ENCODE peak calls at places on chromosome 5, in six cellular contexts. Y is MM.1S, T is SK-N-SH, S is mucosa of descending colon, B is WTC11, H is GM12865. L is an unnamed sample.

GRCh38 chr5:359301-359897 is 37.9 kb downstream of the AHRR start:
- DNase-seq in Y (no peak), T (peak; percentile 16), S (no peak), B (no peak), H (no peak), L (no peak)

GRCh38 chr5:113387844-113388243 is 46.9 kb downstream of the TSSK1B start:
- DNase-seq in Y (no peak), T (no peak), S (no peak), B (no peak), H (no peak), L (no peak)

GRCh38 chr5:82594097-82594496 is 315.9 kb upstream of the RPS23 start:
- DNase-seq in Y (no peak), T (no peak), S (no peak), B (no peak), H (no peak), L (no peak)

GRCh38 chr5:111556504-111556903 is 44.2 kb upstream of the STARD4 start:
- DNase-seq in Y (no peak), T (no peak), S (no peak), B (no peak), H (no peak), L (no peak)

GRCh38 chr5:54457094-54457531 is 1.6 kb downstream of the HSPB3 start:
- DNase-seq in Y (no peak), T (no peak), S (peak; percentile 24), B (no peak), H (no peak), L (no peak)

GRCh38 chr5:168433982-168434381 is 52.3 kb upstream of the RARS1 start:
- DNase-seq in Y (no peak), T (peak; percentile 66), S (no peak), B (no peak), H (no peak), L (no peak)

GRCh38 chr5:153402550-153402949 is 87.9 kb upstream of the GRIA1 start:
- DNase-seq in Y (no peak), T (no peak), S (no peak), B (no peak), H (no peak), L (no peak)

GRCh38 chr5:174146556-174146955 is 101.0 kb downstream of the NSG2 start:
- DNase-seq in Y (no peak), T (no peak), S (no peak), B (no peak), H (no peak), L (no peak)

GRCh38 chr5:74374656-74375055 is 265.9 kb downstream of the ENC1 start:
- DNase-seq in Y (peak; percentile 49), T (no peak), S (no peak), B (no peak), H (peak; percentile 53), L (no peak)

GRCh38 chr5:1788828-1789227 is 10.8 kb downstream of the MRPL36 start:
- DNase-seq in Y (no peak), T (no peak), S (no peak), B (no peak), H (no peak), L (no peak)

GRCh38 chr5:154478224-154478565 is at the start of gene HAND1:
- DNase-seq in Y (no peak), T (peak; percentile 99), S (peak; percentile 77), B (peak; percentile 92), H (no peak), L (no peak)

GRCh38 chr5:180641566-180641900 is 7.9 kb downstream of the FLT4 start:
- DNase-seq in Y (no peak), T (peak; percentile 21), S (no peak), B (no peak), H (no peak), L (no peak)

GRCh38 chr5:4684946-4685345 is 455.2 kb upstream of the ADAMTS16 start:
- DNase-seq in Y (no peak), T (no peak), S (no peak), B (no peak), H (no peak), L (no peak)

GRCh38 chr5:26948921-26949320 is 89.5 kb downstream of the CDH9 start:
- DNase-seq in Y (no peak), T (no peak), S (no peak), B (no peak), H (no peak), L (no peak)

GRCh38 chr5:7828269-7828668 is 22.7 kb downstream of the CFAP90 start:
- DNase-seq in Y (no peak), T (no peak), S (peak; percentile 24), B (no peak), H (no peak), L (no peak)

GRCh38 chr5:96978812-96979449 is 43.1 kb downstream of the LNPEP start:
- DNase-seq in Y (no peak), T (no peak), S (no peak), B (no peak), H (no peak), L (no peak)

GRCh38 chr5:12292610-12293204 is 388.5 kb upstream of the CTNND2 start:
- DNase-seq in Y (peak; percentile 65), T (no peak), S (no peak), B (no peak), H (peak; percentile 12), L (no peak)

GRCh38 chr5:181064987-181065386 is 24.9 kb downstream of the BTNL9 start:
- DNase-seq in Y (no peak), T (no peak), S (no peak), B (no peak), H (no peak), L (no peak)

GRCh38 chr5:128870923-128871322 is 94.4 kb upstream of the SLC27A6 start:
- DNase-seq in Y (no peak), T (no peak), S (no peak), B (no peak), H (no peak), L (no peak)

GRCh38 chr5:87188411-87188810 is 79.3 kb upstream of the RASA1 start:
- DNase-seq in Y (no peak), T (no peak), S (no peak), B (no peak), H (no peak), L (no peak)

GRCh38 chr5:106380736-106381135 is 1290.0 kb downstream of the EFNA5 start:
- DNase-seq in Y (no peak), T (no peak), S (no peak), B (no peak), H (no peak), L (no peak)

GRCh38 chr5:94010814-94011213 is 269.4 kb upstream of the POU5F2 start:
- DNase-seq in Y (no peak), T (no peak), S (no peak), B (no peak), H (no peak), L (no peak)
- TF ChIP-seq CTCF in Y (no peak), T (no peak), S (no peak), B (no peak), H (no peak), L (no peak)

GRCh38 chr5:61331407-61332368 is at the start of gene ZSWIM6:
- DNase-seq in Y (peak; percentile 99), T (peak; percentile 96), S (peak; percentile 100), B (peak; percentile 98), H (peak; percentile 99), L (peak; percentile 97)

GRCh38 chr5:61332891-61333350 is 863 bp downstream of the ZSWIM6 start:
- DNase-seq in Y (no peak), T (peak; percentile 76), S (peak; percentile 47), B (peak; percentile 18), H (peak; percentile 51), L (peak; percentile 34)

GRCh38 chr5:61334224-61335196 is 2.5 kb downstream of the ZSWIM6 start:
- DNase-seq in Y (no peak), T (peak; percentile 27), S (no peak), B (no peak), H (no peak), L (no peak)

GRCh38 chr5:61332369-61332745 is 299 bp downstream of the ZSWIM6 start:
- DNase-seq in Y (peak; percentile 32), T (peak; percentile 52), S (peak; percentile 40), B (peak; percentile 40), H (peak; percentile 48), L (peak; percentile 33)

DNA sequence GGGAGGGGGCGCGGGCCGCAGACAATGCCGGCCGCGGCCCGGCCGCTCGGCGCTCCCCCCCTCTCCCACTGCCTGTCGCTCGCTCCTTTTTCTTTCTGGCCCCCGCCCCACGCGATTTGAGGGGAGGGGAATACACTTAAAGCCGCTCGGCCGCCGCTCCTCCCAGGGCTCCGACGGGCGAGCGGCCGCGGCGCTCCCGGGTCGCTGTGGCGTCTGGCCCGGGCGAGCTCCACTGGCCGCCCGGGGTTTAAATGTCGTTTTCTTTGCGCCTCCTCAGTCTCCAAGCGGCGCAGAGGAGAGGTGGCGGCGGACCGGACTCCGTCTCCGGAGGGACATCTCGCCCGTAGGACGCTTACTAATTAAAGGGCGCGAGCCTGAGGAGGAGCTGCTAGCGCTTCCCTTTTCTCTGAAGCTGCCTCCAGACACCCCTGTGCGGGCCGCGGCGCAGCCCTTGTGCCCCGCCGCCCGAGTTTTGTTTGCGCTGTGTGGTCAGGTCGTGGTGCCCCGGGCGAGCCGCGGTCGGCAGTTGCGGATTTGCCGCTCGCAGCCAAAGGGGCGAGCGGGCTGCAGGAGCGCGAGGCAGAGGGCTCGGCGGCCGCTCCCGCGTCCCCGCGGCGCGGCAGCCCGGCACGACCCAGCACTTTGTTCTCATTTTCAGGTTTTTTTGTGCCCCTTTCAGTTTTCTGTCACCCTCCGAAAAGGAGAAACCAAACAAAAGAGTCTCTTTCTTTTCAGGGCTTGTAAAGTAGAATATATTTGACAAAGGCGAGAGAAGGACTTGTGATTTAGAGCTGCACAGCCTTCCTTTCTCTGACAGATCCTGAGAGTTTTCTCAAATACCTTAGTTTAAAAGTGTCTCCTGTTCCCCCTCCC is 1.5 kb downstream of the ZSWIM6 start:
- DNase-seq in Y (peak; percentile 39), T (peak; percentile 74), S (peak; percentile 47), B (peak; percentile 38), H (peak; percentile 47), L (peak; percentile 41)
- TF ChIP-seq CTCF in Y (no peak), T (no peak), S (no peak), B (no peak), H (no peak), L (no peak)

DNA sequence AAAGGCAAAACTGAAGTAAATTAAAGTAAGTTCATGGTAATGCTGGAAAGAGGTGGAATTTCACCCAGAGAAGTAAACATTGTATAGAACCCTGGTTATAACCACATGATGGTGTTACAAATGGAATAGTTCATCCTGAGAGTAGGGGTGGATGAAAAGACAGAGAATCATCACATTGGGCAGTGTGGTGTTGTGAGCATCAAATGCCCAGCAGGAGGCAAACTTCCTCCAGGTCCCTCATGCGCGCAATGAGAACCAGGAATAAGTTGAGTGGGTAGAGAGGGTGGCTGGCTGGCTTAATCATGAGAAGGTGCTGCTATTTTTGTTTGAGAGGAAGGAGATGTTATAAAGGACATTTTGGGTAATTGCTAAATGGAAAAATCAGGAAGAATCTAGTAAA is 163.3 kb upstream of the HMHB1 start:
- DNase-seq in Y (no peak), T (peak; percentile 6), S (no peak), B (no peak), H (peak; percentile 39), L (no peak)
- TF ChIP-seq CTCF in Y (peak; percentile 13), T (peak; percentile 30), S (no peak), B (no peak), H (peak; percentile 19), L (no peak)

GRCh38 chr5:179278119-179278518 is 67.1 kb downstream of the ADAMTS2 start:
- DNase-seq in Y (no peak), T (peak; percentile 69), S (no peak), B (no peak), H (no peak), L (no peak)

GRCh38 chr5:179275941-179276837 is 69.1 kb downstream of the ADAMTS2 start:
- DNase-seq in Y (no peak), T (no peak), S (peak; percentile 55), B (no peak), H (no peak), L (no peak)

GRCh38 chr5:179275381-179275878 is 69.8 kb downstream of the ADAMTS2 start:
- DNase-seq in Y (no peak), T (no peak), S (no peak), B (no peak), H (no peak), L (no peak)

GRCh38 chr5:179278546-179278945 is 66.7 kb downstream of the ADAMTS2 start:
- DNase-seq in Y (no peak), T (no peak), S (no peak), B (no peak), H (no peak), L (no peak)

GRCh38 chr5:179276838-179277395 is 68.3 kb downstream of the ADAMTS2 start:
- DNase-seq in Y (no peak), T (peak; percentile 72), S (no peak), B (no peak), H (no peak), L (no peak)
- TF ChIP-seq CTCF in Y (no peak), T (no peak), S (no peak), B (no peak), H (no peak), L (no peak)